ENCODE peak calls at places on chromosomes 16 and 17, in seven cellular contexts. N is A549; O is uterus; H is right atrium auricular region; W is transverse colon; P is PC-9; B is effector memory CD4-positive, alpha-beta T cell. Z is an unnamed sample.

GRCh38 chr17:36808181-36808661 is 129.1 kb upstream of the LHX1 start:
- DNase-seq in N (no peak), O (no peak), H (no peak), W (no peak), P (no peak), B (no peak), Z (no peak)

GRCh38 chr17:343211-343610 is 9.4 kb downstream of the RPH3AL start:
- DNase-seq in N (no peak), O (no peak), H (no peak), W (no peak), P (no peak), B (no peak), Z (no peak)

GRCh38 chr17:57256708-57257112 is 387 bp downstream of the MSI2 start:
- DNase-seq in N (no peak), O (peak), H (no peak), W (peak), P (peak), B (peak), Z (no peak)

GRCh38 chr17:79033741-79034501 is 10.0 kb downstream of the C1QTNF1 start:
- DNase-seq in N (no peak), O (no peak), H (no peak), W (no peak), P (no peak), B (no peak), Z (no peak)

GRCh38 chr17:46182961-46183360 is 10.3 kb downstream of the KANSL1 start:
- DNase-seq in N (no peak), O (no peak), H (no peak), W (no peak), P (no peak), B (no peak), Z (no peak)

GRCh38 chr16:2704166-2704982 is 15.7 kb downstream of the PRSS27 start:
- DNase-seq in N (no peak), O (no peak), H (no peak), W (no peak), P (no peak), B (no peak), Z (no peak)

GRCh38 chr17:82985973-82986372 is 93.4 kb upstream of the METRNL start:
- DNase-seq in N (no peak), O (no peak), H (peak), W (peak), P (no peak), B (peak), Z (no peak)

GRCh38 chr16:74862743-74863244 is 88.2 kb upstream of the FA2H start:
- DNase-seq in N (peak), O (no peak), H (no peak), W (no peak), P (peak), B (no peak), Z (no peak)

GRCh38 chr16:81437860-81438259 is 6.7 kb upstream of the CMIP start:
- DNase-seq in N (no peak), O (no peak), H (no peak), W (no peak), P (no peak), B (no peak), Z (no peak)

GRCh38 chr16:85444879-85445778 is 168.0 kb upstream of the GSE1 start:
- DNase-seq in N (no peak), O (no peak), H (no peak), W (peak), P (no peak), B (no peak), Z (no peak)

GRCh38 chr16:70760221-70760620 is 40.7 kb downstream of the VAC14 start:
- DNase-seq in N (no peak), O (no peak), H (no peak), W (no peak), P (no peak), B (no peak), Z (no peak)
- H3K27ac ChIP-seq in N (peak), O (peak), H (no peak), W (peak), P (peak), B (no peak), Z (no peak)

GRCh38 chr17:7549401-7550055 is 670 bp downstream of the TNFSF12 start:
- DNase-seq in N (no peak), O (no peak), H (no peak), W (peak), P (peak), B (no peak), Z (no peak)
- H3K27ac ChIP-seq in N (peak), O (peak), H (peak), W (peak), P (no peak), B (peak), Z (no peak)

DNA sequence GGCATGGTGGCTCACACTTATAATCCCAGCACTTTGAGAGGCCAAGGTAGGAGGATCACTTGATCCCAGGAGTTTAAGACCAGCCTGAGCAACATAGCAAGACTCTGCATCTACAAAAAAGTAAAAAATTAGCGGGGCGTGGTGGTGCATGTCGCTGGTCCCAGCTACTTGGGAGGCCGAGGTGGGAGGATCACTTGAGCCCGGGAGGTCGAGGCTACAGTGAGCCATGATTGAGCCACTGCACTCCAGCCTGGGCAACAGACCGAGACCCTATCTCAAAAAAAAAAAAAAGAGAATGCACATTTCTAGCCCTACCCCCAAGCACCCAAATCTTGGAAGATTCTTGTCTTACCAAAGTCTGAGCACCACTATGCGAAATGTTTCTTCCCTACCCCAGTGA is 15.6 kb upstream of the RHOT1 start:
- DNase-seq in N (no peak), O (no peak), H (no peak), W (no peak), P (no peak), B (no peak), Z (no peak)
- H3K27ac ChIP-seq in N (peak), O (peak), H (peak), W (peak), P (peak), B (peak), Z (peak)

DNA sequence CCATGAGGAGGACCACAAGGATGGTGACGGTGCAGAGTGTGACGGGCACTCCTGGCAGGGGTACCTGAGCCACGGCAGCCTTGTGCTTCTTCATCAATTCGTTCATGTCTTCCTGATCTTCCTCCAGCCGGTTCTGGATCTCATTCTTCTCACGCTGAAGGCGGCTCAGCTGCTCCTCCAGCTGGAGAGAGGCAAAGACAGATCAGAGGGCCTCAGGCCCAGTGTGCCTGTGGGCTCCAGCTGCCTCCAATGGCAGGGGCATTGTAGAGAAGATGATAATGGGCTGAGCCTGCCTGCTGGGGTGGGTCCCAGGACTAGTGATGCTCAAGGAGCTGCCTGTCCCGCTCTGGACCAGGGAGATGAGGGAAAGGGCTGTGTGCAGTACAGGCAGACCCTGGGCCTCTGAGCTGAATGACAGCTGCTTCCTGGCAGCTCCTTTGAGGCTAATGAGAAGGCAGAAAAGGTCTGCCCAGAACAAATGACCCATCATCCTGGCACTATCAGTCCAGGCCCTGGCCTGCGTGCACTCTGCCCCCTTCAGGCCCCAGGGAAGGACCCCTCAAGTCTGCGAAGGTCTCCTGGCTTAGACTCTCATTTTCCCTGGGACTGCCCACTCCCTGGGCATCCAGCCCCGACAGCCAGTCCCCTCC is 47.9 kb downstream of the PIPOX start:
- DNase-seq in N (no peak), O (no peak), H (no peak), W (no peak), P (no peak), B (no peak), Z (no peak)
- H3K27ac ChIP-seq in N (no peak), O (no peak), H (no peak), W (no peak), P (no peak), B (no peak), Z (no peak)

GRCh38 chr17:12965988-12966387 is 51.8 kb downstream of the ELAC2 start:
- DNase-seq in N (no peak), O (no peak), H (no peak), W (no peak), P (no peak), B (no peak), Z (no peak)

GRCh38 chr17:12961655-12962054 is 56.2 kb downstream of the ELAC2 start:
- DNase-seq in N (no peak), O (no peak), H (no peak), W (no peak), P (no peak), B (no peak), Z (no peak)

GRCh38 chr17:12964162-12964561 is 53.7 kb downstream of the ELAC2 start:
- DNase-seq in N (no peak), O (no peak), H (no peak), W (no peak), P (no peak), B (no peak), Z (no peak)

GRCh38 chr17:12964840-12965239 is 53.0 kb downstream of the ELAC2 start:
- DNase-seq in N (no peak), O (no peak), H (no peak), W (no peak), P (no peak), B (no peak), Z (no peak)

GRCh38 chr17:12963505-12963904 is 54.3 kb downstream of the ELAC2 start:
- DNase-seq in N (no peak), O (no peak), H (no peak), W (no peak), P (no peak), B (no peak), Z (no peak)
- H3K27ac ChIP-seq in N (no peak), O (no peak), H (no peak), W (no peak), P (no peak), B (no peak), Z (no peak)

GRCh38 chr17:18949566-18949965 is 2.4 kb upstream of the SLC5A10 start:
- DNase-seq in N (no peak), O (no peak), H (no peak), W (no peak), P (no peak), B (no peak), Z (no peak)
- H3K27ac ChIP-seq in N (no peak), O (no peak), H (peak), W (no peak), P (no peak), B (no peak), Z (no peak)

GRCh38 chr16:72850863-72851262 is 197.1 kb downstream of the ZFHX3 start:
- DNase-seq in N (no peak), O (peak), H (no peak), W (no peak), P (no peak), B (no peak), Z (no peak)
- H3K27ac ChIP-seq in N (peak), O (peak), H (peak), W (peak), P (no peak), B (no peak), Z (no peak)

Z was measured in epithelial cell of prostate.